ENCODE peak calls at places on chromosomes 6 and 20, in nine cellular contexts. C, Y, J, D, S, P, T, I and N are unnamed samples.
A peak's percentile ranks its signal among the peaks of the same experiment; 100 is the strongest.

GRCh38 chr6:79158856-79159516 is 75.5 kb downstream of the HMGN3 start:
- DNase-seq in C (no peak), Y (no peak), J (no peak), D (peak; percentile 18), S (no peak), P (no peak), T (no peak), I (no peak), N (no peak)

GRCh38 chr20:38973107-38973506 is 11.0 kb downstream of the DHX35 start:
- DNase-seq in C (no peak), Y (no peak), J (no peak), D (no peak), S (no peak), P (no peak), T (no peak), I (no peak), N (no peak)

GRCh38 chr20:5171790-5172164 is 45.0 kb downstream of the CDS2 start:
- DNase-seq in C (no peak), Y (no peak), J (no peak), D (no peak), S (no peak), P (no peak), T (no peak), I (no peak), N (no peak)

GRCh38 chr6:80235647-80236046 is 129.2 kb downstream of the BCKDHB start:
- DNase-seq in C (no peak), Y (no peak), J (no peak), D (no peak), S (no peak), P (no peak), T (no peak), I (no peak), N (no peak)

GRCh38 chr20:64224344-64225165 is 31.0 kb upstream of the PCMTD2 start:
- DNase-seq in C (no peak), Y (peak; percentile 97), J (no peak), D (no peak), S (no peak), P (peak; percentile 44), T (no peak), I (no peak), N (no peak)

GRCh38 chr6:34235605-34236422 is 859 bp upstream of the HMGA1 start:
- DNase-seq in C (no peak), Y (peak; percentile 92), J (peak; percentile 85), D (peak; percentile 90), S (no peak), P (peak; percentile 84), T (peak; percentile 87), I (peak; percentile 63), N (no peak)

GRCh38 chr6:155543141-155543870 is 87.7 kb upstream of the NOX3 start:
- DNase-seq in C (no peak), Y (no peak), J (no peak), D (no peak), S (no peak), P (no peak), T (peak; percentile 12), I (no peak), N (no peak)

GRCh38 chr20:15058836-15059235 is 721.4 kb upstream of the FLRT3 start:
- DNase-seq in C (no peak), Y (no peak), J (no peak), D (no peak), S (no peak), P (no peak), T (no peak), I (no peak), N (no peak)

GRCh38 chr6:36959555-36960250 is 5.2 kb downstream of the PI16 start:
- DNase-seq in C (no peak), Y (no peak), J (no peak), D (no peak), S (no peak), P (no peak), T (no peak), I (no peak), N (no peak)

GRCh38 chr6:118350881-118351430 is 197.1 kb upstream of the PLN start:
- DNase-seq in C (no peak), Y (peak; percentile 90), J (no peak), D (no peak), S (peak; percentile 38), P (no peak), T (no peak), I (no peak), N (no peak)

GRCh38 chr6:155436981-155437749 is 18.5 kb downstream of the NOX3 start:
- DNase-seq in C (no peak), Y (peak; percentile 42), J (no peak), D (no peak), S (no peak), P (no peak), T (peak; percentile 9), I (no peak), N (no peak)

GRCh38 chr6:140979642-140980091 is 1153.1 kb upstream of the GJE1 start:
- DNase-seq in C (peak; percentile 14), Y (peak; percentile 89), J (no peak), D (peak; percentile 3), S (peak; percentile 53), P (peak; percentile 58), T (peak; percentile 32), I (no peak), N (no peak)

GRCh38 chr6:163937071-163937470 is 522.6 kb downstream of the QKI start:
- DNase-seq in C (no peak), Y (no peak), J (no peak), D (no peak), S (no peak), P (no peak), T (no peak), I (no peak), N (no peak)

GRCh38 chr6:118712955-118713354 is 61.6 kb upstream of the CEP85L start:
- DNase-seq in C (no peak), Y (peak; percentile 44), J (no peak), D (no peak), S (peak; percentile 60), P (no peak), T (no peak), I (no peak), N (peak; percentile 13)

DNA sequence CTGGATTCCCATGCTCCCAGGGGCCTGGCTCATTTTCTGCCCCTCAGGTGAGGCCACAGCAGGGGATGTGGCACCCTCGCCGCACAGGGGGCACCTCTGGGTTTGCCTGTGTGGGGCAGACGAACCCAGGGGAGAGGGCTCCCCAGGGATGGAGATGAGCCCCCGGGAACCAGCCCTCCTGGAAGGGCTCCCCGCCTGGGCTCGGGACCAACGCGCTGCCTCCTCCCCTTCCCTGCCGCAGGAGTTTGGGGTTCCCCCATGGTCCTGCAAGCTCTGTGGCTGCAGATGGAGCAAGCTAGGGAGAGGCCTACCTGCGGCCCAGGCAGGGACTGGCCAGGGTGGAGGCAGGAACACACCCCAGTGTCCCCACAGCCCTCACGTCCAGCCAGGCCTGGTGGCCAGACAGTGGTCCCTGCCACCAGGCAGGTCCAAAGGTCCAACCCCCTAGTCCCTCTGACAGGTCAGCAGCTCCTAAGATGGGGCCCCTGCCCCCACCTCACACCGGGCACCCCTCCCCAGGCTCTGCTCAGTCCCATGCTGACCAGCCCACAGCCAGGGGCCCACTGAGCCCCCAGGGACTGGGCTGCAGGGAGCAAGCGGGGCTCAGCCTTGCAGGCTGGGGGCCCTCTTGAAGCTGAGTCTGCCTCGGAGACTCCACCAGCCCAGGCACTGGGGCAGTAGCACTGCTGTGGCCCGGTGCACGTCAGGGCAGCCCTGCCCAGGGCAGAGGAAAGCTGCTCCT is 13.7 kb downstream of the LAMA5 start:
- DNase-seq in C (no peak), Y (no peak), J (no peak), D (no peak), S (no peak), P (peak; percentile 52), T (no peak), I (no peak), N (no peak)
- H3K27ac ChIP-seq in C (no peak overlapping the region), Y (no peak overlapping the region), J (no peak overlapping the region), D (no peak overlapping the region), S (no peak overlapping the region), P (peak overlapping the region; percentile 52), T (no peak overlapping the region), I (no peak overlapping the region), N (peak overlapping the region; percentile 36)

GRCh38 chr20:59606566-59606965 is 2.2 kb downstream of the PHACTR3 start:
- DNase-seq in C (no peak), Y (no peak), J (no peak), D (no peak), S (no peak), P (no peak), T (no peak), I (no peak), N (no peak)
- H3K27ac ChIP-seq in C (no peak overlapping the region), Y (no peak overlapping the region), J (no peak overlapping the region), D (no peak overlapping the region), S (no peak overlapping the region), P (no peak overlapping the region), T (no peak overlapping the region), I (no peak overlapping the region), N (peak overlapping the region; percentile 82)

DNA sequence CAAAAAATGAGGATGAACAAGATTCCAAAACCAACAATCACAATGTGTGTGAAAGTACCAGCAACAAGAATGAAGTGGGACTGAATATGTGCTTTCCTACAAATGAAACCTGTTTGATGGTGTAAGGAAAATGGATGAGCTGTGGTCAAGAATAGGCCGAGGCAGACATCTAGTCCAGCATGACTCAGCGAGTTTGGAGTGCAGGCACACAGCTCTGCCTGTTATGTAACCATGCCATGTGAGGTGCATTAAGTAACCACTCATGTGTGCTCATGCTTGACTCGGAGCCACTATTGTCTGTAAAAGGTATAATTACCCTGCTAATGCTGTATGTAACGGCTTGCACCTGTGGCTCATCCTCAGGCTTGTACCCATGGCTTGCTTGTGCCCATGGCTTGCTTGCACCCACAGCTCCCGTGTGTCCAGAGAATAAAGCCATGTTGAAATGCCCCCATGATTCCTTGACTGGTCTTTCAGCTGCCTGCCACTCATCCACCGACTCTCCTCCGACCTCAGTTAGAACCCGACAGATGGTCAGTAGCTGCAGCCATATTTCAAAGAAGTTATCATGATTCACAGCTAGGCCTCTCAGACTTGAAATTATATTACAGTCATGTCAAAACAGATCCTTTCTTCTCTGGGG is 98.7 kb downstream of the BACH2 start:
- DNase-seq in C (no peak), Y (peak; percentile 85), J (peak; percentile 60), D (no peak), S (no peak), P (no peak), T (no peak), I (peak; percentile 55), N (no peak)
- H3K27ac ChIP-seq in C (no peak overlapping the region), Y (peak overlapping the region; percentile 6), J (no peak overlapping the region), D (no peak overlapping the region), S (no peak overlapping the region), P (no peak overlapping the region), T (no peak overlapping the region), I (no peak overlapping the region), N (no peak overlapping the region)

GRCh38 chr6:13014551-13015378 is 298.2 kb downstream of the PHACTR1 start:
- DNase-seq in C (no peak), Y (no peak), J (peak; percentile 62), D (peak; percentile 58), S (no peak), P (peak; percentile 57), T (peak; percentile 53), I (no peak), N (no peak)

GRCh38 chr6:13013681-13014550 is 297.3 kb downstream of the PHACTR1 start:
- DNase-seq in C (no peak), Y (no peak), J (no peak), D (peak; percentile 36), S (no peak), P (peak; percentile 64), T (no peak), I (no peak), N (peak; percentile 55)

GRCh38 chr6:13012271-13012670 is 295.7 kb downstream of the PHACTR1 start:
- DNase-seq in C (no peak), Y (no peak), J (no peak), D (no peak), S (no peak), P (no peak), T (no peak), I (peak; percentile 47), N (no peak)

GRCh38 chr6:13012977-13013680 is 296.6 kb downstream of the PHACTR1 start:
- DNase-seq in C (no peak), Y (no peak), J (peak; percentile 85), D (peak; percentile 72), S (no peak), P (peak; percentile 84), T (peak; percentile 60), I (no peak), N (peak; percentile 50)

GRCh38 chr6:13015379-13015681 is 298.8 kb downstream of the PHACTR1 start:
- DNase-seq in C (no peak), Y (no peak), J (no peak), D (no peak), S (no peak), P (no peak), T (no peak), I (no peak), N (no peak)
- H3K27ac ChIP-seq in C (no peak overlapping the region), Y (no peak overlapping the region), J (no peak overlapping the region), D (no peak overlapping the region), S (no peak overlapping the region), P (no peak overlapping the region), T (no peak overlapping the region), I (no peak overlapping the region), N (no peak overlapping the region)